ENCODE peak calls at places on chromosomes 13 and 19, in seven cellular contexts. One of them, this sample, is unnamed.

GRCh38 chr13:57969961-57970360 is 338.4 kb downstream of the PCDH17 start:
- DNase-seq in dermis blood vessel endothelial cell: no peak
- DNase-seq in ACHN: no peak
- DNase-seq in esophagus squamous epithelium: no peak
- DNase-seq in choroid plexus epithelial cell: no peak
- DNase-seq in mesothelial cell of epicardium: no peak
- DNase-seq in NCI-H1048: no peak
- DNase-seq in this sample: no peak

GRCh38 chr19:12657966-12658365 is 8.6 kb downstream of the MAN2B1 start:
- DNase-seq in NCI-H1048: no peak
- DNase-seq in esophagus squamous epithelium: no peak
- DNase-seq in dermis blood vessel endothelial cell: no peak
- DNase-seq in mesothelial cell of epicardium: no peak
- DNase-seq in choroid plexus epithelial cell: no peak
- DNase-seq in ACHN: no peak
- DNase-seq in this sample: no peak

GRCh38 chr13:113774177-113775107 is 15.4 kb downstream of the TMEM255B start:
- DNase-seq in esophagus squamous epithelium: no peak
- DNase-seq in NCI-H1048: no peak
- DNase-seq in mesothelial cell of epicardium: no peak
- DNase-seq in ACHN: peak; percentile 48
- DNase-seq in dermis blood vessel endothelial cell: peak; percentile 94
- DNase-seq in choroid plexus epithelial cell: no peak
- DNase-seq in this sample: no peak

GRCh38 chr13:30125422-30126073 is 181.8 kb downstream of the KATNAL1 start:
- DNase-seq in dermis blood vessel endothelial cell: peak; percentile 29
- DNase-seq in choroid plexus epithelial cell: peak; percentile 96
- DNase-seq in ACHN: peak; percentile 31
- DNase-seq in mesothelial cell of epicardium: no peak
- DNase-seq in NCI-H1048: no peak
- DNase-seq in esophagus squamous epithelium: no peak
- DNase-seq in this sample: no peak

GRCh38 chr19:20479483-20479882 is 86.1 kb downstream of the ZNF737 start:
- DNase-seq in NCI-H1048: no peak
- DNase-seq in esophagus squamous epithelium: no peak
- DNase-seq in dermis blood vessel endothelial cell: no peak
- DNase-seq in ACHN: no peak
- DNase-seq in mesothelial cell of epicardium: no peak
- DNase-seq in choroid plexus epithelial cell: no peak
- DNase-seq in this sample: no peak

GRCh38 chr19:55703790-55704215 is 28.8 kb downstream of the EPN1 start:
- DNase-seq in esophagus squamous epithelium: no peak
- DNase-seq in mesothelial cell of epicardium: no peak
- DNase-seq in NCI-H1048: peak; percentile 10
- DNase-seq in choroid plexus epithelial cell: peak; percentile 36
- DNase-seq in dermis blood vessel endothelial cell: peak; percentile 47
- DNase-seq in ACHN: no peak
- DNase-seq in this sample: no peak

GRCh38 chr13:46210362-46211083 is 1.2 kb upstream of the LRRC63 start:
- DNase-seq in dermis blood vessel endothelial cell: no peak
- DNase-seq in esophagus squamous epithelium: no peak
- DNase-seq in mesothelial cell of epicardium: no peak
- DNase-seq in NCI-H1048: no peak
- DNase-seq in ACHN: no peak
- DNase-seq in choroid plexus epithelial cell: no peak
- DNase-seq in this sample: no peak

GRCh38 chr19:13120817-13121216 is 2.8 kb downstream of the NACC1 start:
- DNase-seq in NCI-H1048: no peak
- DNase-seq in mesothelial cell of epicardium: no peak
- DNase-seq in choroid plexus epithelial cell: peak; percentile 92
- DNase-seq in esophagus squamous epithelium: no peak
- DNase-seq in ACHN: no peak
- DNase-seq in dermis blood vessel endothelial cell: no peak
- DNase-seq in this sample: no peak

GRCh38 chr19:54179262-54179587 is 6.3 kb upstream of the TMC4 start:
- DNase-seq in ACHN: no peak
- DNase-seq in NCI-H1048: no peak
- DNase-seq in choroid plexus epithelial cell: no peak
- DNase-seq in mesothelial cell of epicardium: no peak
- DNase-seq in esophagus squamous epithelium: no peak
- DNase-seq in dermis blood vessel endothelial cell: no peak
- DNase-seq in this sample: no peak

GRCh38 chr13:112510002-112510780 is 77.8 kb downstream of the TUBGCP3 start:
- DNase-seq in esophagus squamous epithelium: no peak
- DNase-seq in mesothelial cell of epicardium: no peak
- DNase-seq in ACHN: peak; percentile 84
- DNase-seq in choroid plexus epithelial cell: peak; percentile 83
- DNase-seq in NCI-H1048: no peak
- DNase-seq in dermis blood vessel endothelial cell: peak; percentile 77
- DNase-seq in this sample: no peak

GRCh38 chr13:71610876-71611275 is 256.1 kb downstream of the DACH1 start:
- DNase-seq in esophagus squamous epithelium: no peak
- DNase-seq in ACHN: no peak
- DNase-seq in mesothelial cell of epicardium: no peak
- DNase-seq in choroid plexus epithelial cell: no peak
- DNase-seq in NCI-H1048: no peak
- DNase-seq in dermis blood vessel endothelial cell: no peak
- DNase-seq in this sample: no peak

GRCh38 chr13:32824671-32825070 is 191.6 kb upstream of the KL start:
- DNase-seq in ACHN: peak; percentile 92
- DNase-seq in mesothelial cell of epicardium: no peak
- DNase-seq in NCI-H1048: no peak
- DNase-seq in choroid plexus epithelial cell: peak; percentile 89
- DNase-seq in esophagus squamous epithelium: no peak
- DNase-seq in dermis blood vessel endothelial cell: no peak
- DNase-seq in this sample: no peak

GRCh38 chr19:39481229-39481545 is 549 bp downstream of the TIMM50 start:
- DNase-seq in esophagus squamous epithelium: no peak
- DNase-seq in choroid plexus epithelial cell: no peak
- DNase-seq in mesothelial cell of epicardium: no peak
- DNase-seq in ACHN: no peak
- DNase-seq in NCI-H1048: no peak
- DNase-seq in dermis blood vessel endothelial cell: peak; percentile 31
- DNase-seq in this sample: no peak

GRCh38 chr19:46346821-46347571 is at the start of gene PPP5C:
- DNase-seq in mesothelial cell of epicardium: peak; percentile 90
- DNase-seq in NCI-H1048: peak; percentile 78
- DNase-seq in ACHN: peak; percentile 91
- DNase-seq in esophagus squamous epithelium: peak; percentile 33
- DNase-seq in choroid plexus epithelial cell: peak; percentile 95
- DNase-seq in dermis blood vessel endothelial cell: peak; percentile 96
- DNase-seq in this sample: peak; percentile 95

GRCh38 chr13:110338441-110339101 is 31.5 kb downstream of the COL4A2 start:
- DNase-seq in ACHN: no peak
- DNase-seq in esophagus squamous epithelium: no peak
- DNase-seq in NCI-H1048: no peak
- DNase-seq in dermis blood vessel endothelial cell: no peak
- DNase-seq in choroid plexus epithelial cell: peak; percentile 93
- DNase-seq in mesothelial cell of epicardium: no peak
- DNase-seq in this sample: no peak

GRCh38 chr13:67792151-67792665 is 562.1 kb upstream of the PCDH9 start:
- DNase-seq in mesothelial cell of epicardium: no peak
- DNase-seq in NCI-H1048: no peak
- DNase-seq in dermis blood vessel endothelial cell: no peak
- DNase-seq in ACHN: no peak
- DNase-seq in choroid plexus epithelial cell: peak; percentile 1
- DNase-seq in esophagus squamous epithelium: no peak
- DNase-seq in this sample: no peak

GRCh38 chr13:75762066-75762937 is 126.2 kb downstream of the LMO7 start:
- DNase-seq in dermis blood vessel endothelial cell: no peak
- DNase-seq in choroid plexus epithelial cell: peak; percentile 58
- DNase-seq in NCI-H1048: no peak
- DNase-seq in esophagus squamous epithelium: no peak
- DNase-seq in mesothelial cell of epicardium: no peak
- DNase-seq in ACHN: peak; percentile 31
- DNase-seq in this sample: no peak

GRCh38 chr19:18659281-18660050 is 22.6 kb downstream of the KLHL26 start:
- DNase-seq in choroid plexus epithelial cell: no peak
- DNase-seq in esophagus squamous epithelium: no peak
- DNase-seq in mesothelial cell of epicardium: no peak
- DNase-seq in dermis blood vessel endothelial cell: no peak
- DNase-seq in ACHN: no peak
- DNase-seq in NCI-H1048: no peak
- DNase-seq in this sample: no peak

GRCh38 chr19:5927439-5927821 is 13.4 kb downstream of the CAPS start:
- DNase-seq in ACHN: no peak
- DNase-seq in esophagus squamous epithelium: no peak
- DNase-seq in dermis blood vessel endothelial cell: no peak
- DNase-seq in NCI-H1048: no peak
- DNase-seq in mesothelial cell of epicardium: no peak
- DNase-seq in choroid plexus epithelial cell: no peak
- DNase-seq in this sample: no peak

GRCh38 chr13:24851546-24851945 is 87.6 kb downstream of the RNF17 start:
- DNase-seq in dermis blood vessel endothelial cell: no peak
- DNase-seq in NCI-H1048: no peak
- DNase-seq in mesothelial cell of epicardium: no peak
- DNase-seq in esophagus squamous epithelium: no peak
- DNase-seq in choroid plexus epithelial cell: peak; percentile 35
- DNase-seq in ACHN: no peak
- DNase-seq in this sample: no peak

GRCh38 chr13:28622286-28622685 is 36.6 kb upstream of the POMP start:
- DNase-seq in NCI-H1048: no peak
- DNase-seq in mesothelial cell of epicardium: no peak
- DNase-seq in choroid plexus epithelial cell: no peak
- DNase-seq in esophagus squamous epithelium: no peak
- DNase-seq in dermis blood vessel endothelial cell: no peak
- DNase-seq in ACHN: no peak
- DNase-seq in this sample: no peak

GRCh38 chr13:65292488-65292901 is 1937.6 kb downstream of the PCDH9 start:
- DNase-seq in ACHN: peak; percentile 6
- DNase-seq in choroid plexus epithelial cell: peak; percentile 86
- DNase-seq in esophagus squamous epithelium: no peak
- DNase-seq in dermis blood vessel endothelial cell: no peak
- DNase-seq in mesothelial cell of epicardium: no peak
- DNase-seq in NCI-H1048: no peak
- DNase-seq in this sample: no peak

GRCh38 chr13:41827507-41828213 is 133.2 kb downstream of the VWA8 start:
- DNase-seq in dermis blood vessel endothelial cell: peak; percentile 68
- DNase-seq in choroid plexus epithelial cell: peak; percentile 97
- DNase-seq in NCI-H1048: no peak
- DNase-seq in ACHN: peak; percentile 67
- DNase-seq in esophagus squamous epithelium: no peak
- DNase-seq in mesothelial cell of epicardium: no peak
- DNase-seq in this sample: no peak

GRCh38 chr13:100537486-100537885 is 51.1 kb downstream of the GGACT start:
- DNase-seq in choroid plexus epithelial cell: no peak
- DNase-seq in esophagus squamous epithelium: no peak
- DNase-seq in NCI-H1048: no peak
- DNase-seq in mesothelial cell of epicardium: peak; percentile 26
- DNase-seq in ACHN: no peak
- DNase-seq in dermis blood vessel endothelial cell: no peak
- DNase-seq in this sample: peak; percentile 36

GRCh38 chr19:29271911-29272310 is 59.0 kb upstream of the UQCRFS1 start:
- DNase-seq in esophagus squamous epithelium: no peak
- DNase-seq in ACHN: no peak
- DNase-seq in NCI-H1048: no peak
- DNase-seq in dermis blood vessel endothelial cell: no peak
- DNase-seq in choroid plexus epithelial cell: no peak
- DNase-seq in mesothelial cell of epicardium: no peak
- DNase-seq in this sample: no peak

GRCh38 chr13:76720416-76720815 is 165.8 kb downstream of the KCTD12 start:
- DNase-seq in mesothelial cell of epicardium: no peak
- DNase-seq in esophagus squamous epithelium: no peak
- DNase-seq in dermis blood vessel endothelial cell: no peak
- DNase-seq in ACHN: no peak
- DNase-seq in NCI-H1048: no peak
- DNase-seq in choroid plexus epithelial cell: peak; percentile 26
- DNase-seq in this sample: no peak

GRCh38 chr13:50080856-50081105 is 65.5 kb downstream of the KCNRG start:
- DNase-seq in esophagus squamous epithelium: no peak
- DNase-seq in ACHN: peak; percentile 44
- DNase-seq in choroid plexus epithelial cell: peak; percentile 39
- DNase-seq in dermis blood vessel endothelial cell: peak; percentile 58
- DNase-seq in mesothelial cell of epicardium: no peak
- DNase-seq in NCI-H1048: no peak
- DNase-seq in this sample: no peak

GRCh38 chr19:2782936-2783780 is at the start of gene SGTA:
- DNase-seq in dermis blood vessel endothelial cell: peak; percentile 100
- DNase-seq in choroid plexus epithelial cell: peak; percentile 100
- DNase-seq in esophagus squamous epithelium: peak; percentile 87
- DNase-seq in mesothelial cell of epicardium: peak; percentile 94
- DNase-seq in NCI-H1048: peak; percentile 91
- DNase-seq in ACHN: peak; percentile 98
- DNase-seq in this sample: peak; percentile 97

GRCh38 chr19:1081301-1082164 is 13.6 kb downstream of the POLR2E start:
- DNase-seq in mesothelial cell of epicardium: no peak
- DNase-seq in NCI-H1048: no peak
- DNase-seq in ACHN: no peak
- DNase-seq in choroid plexus epithelial cell: no peak
- DNase-seq in dermis blood vessel endothelial cell: no peak
- DNase-seq in esophagus squamous epithelium: no peak
- DNase-seq in this sample: no peak

GRCh38 chr13:110676511-110677204 is 29.3 kb downstream of the CARS2 start:
- DNase-seq in dermis blood vessel endothelial cell: no peak
- DNase-seq in ACHN: no peak
- DNase-seq in esophagus squamous epithelium: no peak
- DNase-seq in mesothelial cell of epicardium: no peak
- DNase-seq in choroid plexus epithelial cell: no peak
- DNase-seq in NCI-H1048: no peak
- DNase-seq in this sample: no peak

GRCh38 chr13:71712988-71713653 is 153.9 kb downstream of the DACH1 start:
- DNase-seq in dermis blood vessel endothelial cell: peak; percentile 73
- DNase-seq in esophagus squamous epithelium: no peak
- DNase-seq in NCI-H1048: no peak
- DNase-seq in ACHN: no peak
- DNase-seq in mesothelial cell of epicardium: no peak
- DNase-seq in choroid plexus epithelial cell: peak; percentile 68
- DNase-seq in this sample: no peak

GRCh38 chr13:114002771-114003321 is 29.0 kb upstream of the C13orf46 start:
- DNase-seq in mesothelial cell of epicardium: no peak
- DNase-seq in esophagus squamous epithelium: no peak
- DNase-seq in ACHN: no peak
- DNase-seq in NCI-H1048: no peak
- DNase-seq in dermis blood vessel endothelial cell: no peak
- DNase-seq in choroid plexus epithelial cell: no peak
- DNase-seq in this sample: no peak

GRCh38 chr13:101475536-101475935 is 23.1 kb downstream of the ITGBL1 start:
- DNase-seq in choroid plexus epithelial cell: no peak
- DNase-seq in ACHN: no peak
- DNase-seq in esophagus squamous epithelium: no peak
- DNase-seq in NCI-H1048: no peak
- DNase-seq in mesothelial cell of epicardium: no peak
- DNase-seq in dermis blood vessel endothelial cell: no peak
- DNase-seq in this sample: no peak

GRCh38 chr13:80562423-80562822 is 221.5 kb upstream of the SPRY2 start:
- DNase-seq in NCI-H1048: no peak
- DNase-seq in mesothelial cell of epicardium: no peak
- DNase-seq in ACHN: no peak
- DNase-seq in choroid plexus epithelial cell: no peak
- DNase-seq in esophagus squamous epithelium: no peak
- DNase-seq in dermis blood vessel endothelial cell: peak; percentile 20
- DNase-seq in this sample: no peak

GRCh38 chr19:37304190-37304883 is 66.6 kb upstream of the ZNF527 start:
- DNase-seq in esophagus squamous epithelium: no peak
- DNase-seq in dermis blood vessel endothelial cell: no peak
- DNase-seq in choroid plexus epithelial cell: no peak
- DNase-seq in NCI-H1048: no peak
- DNase-seq in ACHN: no peak
- DNase-seq in mesothelial cell of epicardium: no peak
- DNase-seq in this sample: no peak